ENCODE peak calls at places on chromosomes 11 and 22, in five cellular contexts. E, M, U, O and L are unnamed samples. For H3K4me1 and H3K27me3, the result is how much of the 10 kb centered on the place peaks cover.

GRCh38 chr11:119309953-119310681 is 6.8 kb downstream of the MCAM start:
- DNase-seq in E (no peak), M (no peak), U (no peak), O (no peak), L (no peak)

GRCh38 chr22:38456272-38456837 is 1.4 kb upstream of the KCNJ4 start:
- DNase-seq in E (no peak), M (no peak), U (no peak), O (no peak), L (no peak)

GRCh38 chr22:30266445-30267381 is at the start of gene OSM:
- DNase-seq in E (no peak), M (peak), U (peak), O (peak), L (no peak)

GRCh38 chr11:79062814-79063762 is 377.7 kb downstream of the TENM4 start:
- DNase-seq in E (peak), M (no peak), U (no peak), O (no peak), L (peak)

GRCh38 chr11:121334973-121335711 is 42.6 kb downstream of the SC5D start:
- DNase-seq in E (no peak), M (no peak), U (no peak), O (no peak), L (peak)

GRCh38 chr11:19793356-19793755 is 80.7 kb downstream of the NAV2 start:
- DNase-seq in E (no peak), M (no peak), U (no peak), O (no peak), L (no peak)

GRCh38 chr11:46677991-46678740 is 22.3 kb downstream of the ARHGAP1 start:
- DNase-seq in E (no peak), M (no peak), U (no peak), O (no peak), L (no peak)

GRCh38 chr11:102582140-102582539 is 43.0 kb downstream of the MMP20 start:
- DNase-seq in E (no peak), M (no peak), U (no peak), O (no peak), L (no peak)

GRCh38 chr11:6315811-6316425 is 4.4 kb downstream of the CAVIN3 start:
- DNase-seq in E (peak), M (no peak), U (peak), O (peak), L (peak)

GRCh38 chr11:72840780-72841179 is 26.6 kb downstream of the ATG16L2 start:
- DNase-seq in E (no peak), M (no peak), U (no peak), O (no peak), L (no peak)

GRCh38 chr11:103618532-103618931 is 417.9 kb upstream of the DDI1 start:
- DNase-seq in E (peak), M (no peak), U (no peak), O (no peak), L (no peak)

GRCh38 chr11:131662310-131662709 is 291.9 kb downstream of the NTM start:
- DNase-seq in E (no peak), M (no peak), U (no peak), O (no peak), L (no peak)

GRCh38 chr22:42596376-42596775 is 18.3 kb downstream of the POLDIP3 start:
- DNase-seq in E (no peak), M (no peak), U (no peak), O (no peak), L (peak)

GRCh38 chr11:2475151-2475918 is 30.5 kb downstream of the KCNQ1 start:
- DNase-seq in E (no peak), M (no peak), U (no peak), O (no peak), L (no peak)

GRCh38 chr22:26461188-26461810 is 22.3 kb downstream of the HPS4 start:
- DNase-seq in E (peak), M (peak), U (no peak), O (no peak), L (peak)

GRCh38 chr11:6601041-6601461 is 2.4 kb downstream of the RRP8 start:
- DNase-seq in E (no peak), M (no peak), U (no peak), O (no peak), L (no peak)

GRCh38 chr11:12120031-12121008 is 9.9 kb downstream of the MICAL2 start:
- DNase-seq in E (no peak), M (no peak), U (no peak), O (no peak), L (no peak)

GRCh38 chr11:118281284-118281683 is 17.2 kb upstream of the MPZL2 start:
- DNase-seq in E (no peak), M (no peak), U (no peak), O (no peak), L (no peak)

GRCh38 chr22:31344369-31345330 is 1.5 kb downstream of the PATZ1 start:
- DNase-seq in E (peak), M (peak), U (peak), O (no peak), L (peak)

GRCh38 chr22:45318168-45318557 is 8.4 kb downstream of the FAM118A start:
- DNase-seq in E (peak), M (peak), U (peak), O (peak), L (peak)

GRCh38 chr22:45319319-45319675 is 9.6 kb downstream of the FAM118A start:
- DNase-seq in E (peak), M (no peak), U (no peak), O (no peak), L (peak)

GRCh38 chr22:45321827-45322226 is 12.1 kb downstream of the FAM118A start:
- DNase-seq in E (no peak), M (no peak), U (peak), O (no peak), L (peak)

GRCh38 chr22:45318558-45319318 is 9.0 kb downstream of the FAM118A start:
- DNase-seq in E (no peak), M (peak), U (peak), O (no peak), L (no peak)

DNA sequence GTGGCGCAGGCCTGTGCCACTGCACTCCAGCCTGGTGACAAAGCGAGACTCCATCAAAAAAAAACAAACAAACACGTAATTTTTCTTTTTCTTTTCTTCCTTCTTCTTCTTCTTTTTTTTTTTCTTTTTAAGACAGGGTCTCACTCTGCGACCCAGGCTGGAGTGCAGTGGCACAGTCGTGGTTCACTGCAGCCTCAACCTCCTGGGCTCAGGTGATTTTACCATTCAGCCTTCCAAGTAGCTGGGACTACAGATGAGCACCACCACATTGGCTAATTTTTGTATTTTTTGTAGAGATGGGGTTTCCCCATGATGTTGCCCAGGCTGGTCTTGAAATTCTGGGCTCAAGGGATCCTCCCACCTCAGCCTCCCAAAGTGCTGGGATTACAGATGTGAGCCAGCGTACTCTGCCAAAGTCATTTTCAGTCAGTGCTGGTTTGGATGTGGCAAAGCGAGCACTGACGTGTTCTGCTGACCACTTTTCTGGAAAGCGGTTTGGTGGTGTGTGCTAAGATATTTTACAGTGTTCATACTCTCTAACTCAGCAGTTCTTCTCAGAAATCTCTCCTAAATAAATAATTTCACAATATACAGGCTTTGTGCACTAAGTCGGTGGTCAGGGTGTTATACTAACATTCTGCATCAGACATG is 10.7 kb downstream of the FAM118A start:
- DNase-seq in E (no peak), M (no peak), U (no peak), O (no peak), L (no peak)
- H3K4me1 ChIP-seq in E (under half), M (half or more), U (half or more), O (under half), L (under half)

DNA sequence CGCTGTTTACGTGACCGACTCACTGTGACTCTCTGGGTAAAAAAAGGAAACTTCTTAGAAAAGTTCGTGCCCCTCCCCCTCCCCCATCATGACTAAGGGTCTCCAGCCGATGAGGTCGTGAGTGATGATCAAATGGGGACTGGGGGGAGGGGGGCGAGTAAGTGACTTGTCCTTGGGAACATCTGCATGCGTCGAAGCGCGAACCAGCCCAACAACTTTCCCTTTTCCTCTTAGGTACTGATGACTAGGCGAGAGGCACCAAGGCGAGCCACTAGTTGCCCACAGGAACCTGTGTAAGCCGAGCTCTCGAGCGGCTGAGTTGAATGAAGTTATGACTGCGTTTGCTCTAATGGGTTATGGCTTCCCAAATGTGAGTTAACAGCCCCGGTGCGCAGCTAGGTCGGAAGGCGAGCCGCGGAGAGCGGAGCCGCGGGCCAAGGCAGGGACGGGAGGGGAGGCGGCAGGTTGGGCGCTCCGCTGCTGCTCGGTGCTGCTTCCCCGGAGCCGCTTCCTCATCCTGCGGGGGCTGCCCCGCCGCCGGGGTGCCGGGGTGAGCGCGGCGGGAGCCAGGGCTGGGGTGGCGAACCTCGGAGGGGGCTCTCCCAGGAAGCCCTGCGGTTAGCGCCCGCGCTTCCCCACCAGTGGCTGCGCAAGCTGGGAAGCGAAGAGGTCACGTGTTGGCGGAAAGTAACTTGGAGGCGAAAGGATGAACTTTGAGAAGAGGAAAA is 22.0 kb upstream of the BDNF start:
- DNase-seq in E (peak), M (no peak), U (no peak), O (no peak), L (peak)
- H3K4me3 ChIP-seq in E (peak), M (no peak), U (no peak), O (no peak), L (peak)

DNA sequence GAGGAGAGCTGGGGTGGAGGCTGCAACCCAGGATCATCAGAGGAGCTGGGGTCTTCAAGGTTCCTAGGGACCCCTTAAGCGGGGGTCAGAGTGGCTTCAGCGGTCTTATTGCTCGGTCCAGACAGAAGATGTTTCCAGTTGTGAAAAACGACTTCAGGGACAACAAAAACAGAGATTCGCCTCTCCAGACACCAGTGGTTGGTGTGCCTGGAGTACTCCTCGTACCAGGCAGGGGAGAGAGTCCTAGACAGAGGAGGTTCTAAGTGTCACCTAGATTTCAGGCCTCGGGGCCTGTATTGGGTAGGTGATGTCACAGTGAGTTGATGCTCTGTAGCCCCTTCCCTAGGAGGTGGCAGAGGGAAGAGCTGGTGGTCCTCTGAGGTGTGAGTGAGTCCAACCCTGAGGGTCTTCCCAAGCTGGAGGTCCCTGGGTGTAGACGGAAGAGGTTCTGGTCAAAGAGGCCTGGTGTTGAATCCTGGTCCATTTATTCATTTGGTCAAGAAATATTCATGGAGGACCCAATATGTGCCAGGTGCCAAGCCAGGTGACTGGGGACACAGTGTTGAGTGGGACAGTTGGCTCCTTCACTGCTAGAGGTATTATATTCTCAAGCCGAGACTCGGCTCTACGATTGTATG is 4.4 kb upstream of the IGLL5 start:
- DNase-seq in E (no peak), M (no peak), U (no peak), O (no peak), L (no peak)
- H3K27me3 ChIP-seq in E (under half), M (under half), U (under half), O (under half), L (under half)

GRCh38 chr11:114317738-114318137 is 21.5 kb downstream of the NNMT start:
- DNase-seq in E (peak), M (no peak), U (no peak), O (no peak), L (peak)
- H3K4me1 ChIP-seq in E (under half), M (under half), U (half or more), O (half or more), L (under half)